ENCODE peak calls at places on chromosomes 1 and 21, in five cellular contexts. Y is GM12891, O is T-helper 9 cell, X is right cardiac atrium, U is Peyer's patch. M is an unnamed sample.
A peak's percentile ranks its signal among the peaks of the same experiment; 100 is the strongest.

GRCh38 chr1:1402081-1402900 is 3.2 kb upstream of the CCNL2 start:
- DNase-seq in O (no peak), U (no peak), Y (no peak), X (peak; percentile 58), M (peak; percentile 42)

GRCh38 chr1:81298321-81298720 is 502.4 kb upstream of the ADGRL2 start:
- DNase-seq in Y (no peak), U (no peak), O (no peak), X (no peak), M (no peak)

GRCh38 chr1:168442931-168443330 is 100.9 kb downstream of the XCL2 start:
- DNase-seq in O (no peak), X (no peak), Y (no peak), U (no peak), M (no peak)

GRCh38 chr1:199007423-199007822 is 368.6 kb downstream of the PTPRC start:
- DNase-seq in X (no peak), U (no peak), O (no peak), Y (no peak), M (no peak)

GRCh38 chr21:26546698-26547097 is 26.4 kb downstream of the CYYR1 start:
- DNase-seq in X (peak; percentile 43), O (no peak), U (no peak), Y (no peak), M (peak; percentile 21)

GRCh38 chr1:75130865-75131592 is 3.2 kb upstream of the LHX8 start:
- DNase-seq in Y (no peak), O (no peak), X (no peak), U (no peak), M (no peak)

GRCh38 chr21:40770435-40771055 is 76.4 kb downstream of the DSCAM start:
- DNase-seq in O (no peak), U (no peak), Y (no peak), X (no peak), M (no peak)

GRCh38 chr1:37448691-37449417 is 25.5 kb upstream of the ZC3H12A start:
- DNase-seq in O (no peak), X (no peak), U (no peak), Y (no peak), M (no peak)

GRCh38 chr1:15578921-15579682 is 5.7 kb downstream of the AGMAT start:
- DNase-seq in O (no peak), X (no peak), U (peak; percentile 53), Y (peak; percentile 32), M (no peak)

GRCh38 chr1:227068883-227069282 is 128.8 kb downstream of the COQ8A start:
- DNase-seq in U (no peak), O (no peak), X (no peak), Y (no peak), M (no peak)